ENCODE peak calls at places on chromosomes 5 and 9, in five cellular contexts. V, E, R, F and L are unnamed samples.

GRCh38 chr5:174793684-174794328 is 69.4 kb downstream of the MSX2 start:
- DNase-seq in V (peak; percentile 85), E (peak; percentile 15), R (peak; percentile 33), F (peak; percentile 34), L (peak; percentile 35)

GRCh38 chr5:109200221-109200620 is 209.6 kb downstream of the PJA2 start:
- DNase-seq in V (no peak), E (no peak), R (no peak), F (no peak), L (no peak)

GRCh38 chr5:169933127-169933526 is 47.2 kb downstream of the INSYN2B start:
- DNase-seq in V (no peak), E (no peak), R (no peak), F (no peak), L (no peak)

GRCh38 chr9:126674365-126675146 is 60.8 kb downstream of the LMX1B start:
- DNase-seq in V (no peak), E (no peak), R (no peak), F (no peak), L (no peak)

GRCh38 chr9:134496413-134497282 is 145.0 kb upstream of the COL5A1 start:
- DNase-seq in V (peak; percentile 98), E (no peak), R (peak; percentile 5), F (no peak), L (no peak)

GRCh38 chr5:83471405-83472212 is at the start of gene VCAN:
- DNase-seq in V (peak; percentile 94), E (peak; percentile 61), R (peak; percentile 25), F (peak; percentile 60), L (peak; percentile 55)

GRCh38 chr5:165209101-165209727 is 1703.8 kb downstream of the MAT2B start:
- DNase-seq in V (no peak), E (no peak), R (no peak), F (no peak), L (no peak)

GRCh38 chr9:121447341-121447834 is 52.3 kb downstream of the GGTA1 start:
- DNase-seq in V (peak; percentile 77), E (no peak), R (no peak), F (no peak), L (no peak)

GRCh38 chr9:19946446-19947109 is 157.7 kb upstream of the SLC24A2 start:
- DNase-seq in V (no peak), E (no peak), R (no peak), F (no peak), L (no peak)

GRCh38 chr5:86613459-86613858 is 4.3 kb upstream of the COX7C start:
- DNase-seq in V (no peak), E (no peak), R (no peak), F (no peak), L (no peak)

GRCh38 chr5:31995011-31995410 is 179.1 kb downstream of the GOLPH3 start:
- DNase-seq in V (no peak), E (no peak), R (no peak), F (no peak), L (no peak)

GRCh38 chr5:86596476-86596875 is 21.3 kb upstream of the COX7C start:
- DNase-seq in V (no peak), E (no peak), R (no peak), F (no peak), L (no peak)

GRCh38 chr5:172110921-172111873 is 76.8 kb downstream of the STK10 start:
- DNase-seq in V (peak; percentile 91), E (no peak), R (peak; percentile 68), F (no peak), L (no peak)

GRCh38 chr9:93492327-93492726 is 38.9 kb upstream of the FAM120AOS start:
- DNase-seq in V (peak; percentile 47), E (peak; percentile 65), R (no peak), F (no peak), L (no peak)

GRCh38 chr9:133758228-133758627 is 20.1 kb upstream of the SARDH start:
- DNase-seq in V (peak; percentile 34), E (peak; percentile 4), R (no peak), F (no peak), L (no peak)

DNA sequence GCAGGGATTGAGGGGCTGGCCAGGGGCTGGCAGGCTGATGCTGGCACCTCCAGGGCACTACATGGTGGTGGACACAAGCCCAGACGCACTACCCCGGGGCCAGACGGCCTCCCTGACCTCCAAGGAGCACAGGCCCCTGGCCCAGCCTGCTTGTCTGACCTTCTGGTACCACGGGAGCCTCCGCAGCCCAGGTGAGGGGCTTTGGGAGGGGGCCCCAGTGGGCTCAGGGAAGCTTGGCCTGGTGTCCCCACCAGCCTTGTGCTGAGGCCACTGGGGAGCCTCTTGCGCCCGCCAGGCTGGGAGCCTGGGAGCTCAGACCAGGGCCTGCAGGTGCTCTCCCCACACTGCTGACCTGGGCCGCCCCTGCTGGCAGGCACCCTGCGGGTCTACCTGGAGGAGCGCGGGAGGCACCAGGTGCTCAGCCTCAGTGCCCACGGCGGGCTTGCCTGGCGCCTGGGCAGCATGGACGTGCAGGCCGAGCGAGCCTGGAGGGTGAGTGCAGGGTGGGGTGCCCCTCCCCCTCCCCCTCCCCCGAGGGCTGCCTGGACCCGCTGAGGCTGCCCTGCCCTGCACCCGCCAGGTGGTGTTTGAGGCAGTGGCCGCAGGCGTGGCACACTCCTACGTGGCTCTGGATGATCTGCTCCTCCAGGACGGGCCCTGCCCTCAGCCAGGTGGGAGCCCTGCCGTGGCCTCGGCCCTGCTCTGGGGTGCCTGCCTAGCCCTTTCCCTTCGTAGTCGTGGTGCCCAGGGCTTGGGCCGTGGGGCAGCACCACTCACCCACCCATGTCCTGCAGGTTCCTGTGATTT is 5.7 kb downstream of the MAMDC4 start:
- DNase-seq in V (peak; percentile 91), E (no peak), R (peak; percentile 83), F (no peak), L (no peak)
- H3K36me3 ChIP-seq in V (peaks cover 13% of the 10 kb centered on the region), E (no peaks in the 10 kb centered on the region), R (no peaks in the 10 kb centered on the region), F (peaks cover 13% of the 10 kb centered on the region), L (no peaks in the 10 kb centered on the region)

DNA sequence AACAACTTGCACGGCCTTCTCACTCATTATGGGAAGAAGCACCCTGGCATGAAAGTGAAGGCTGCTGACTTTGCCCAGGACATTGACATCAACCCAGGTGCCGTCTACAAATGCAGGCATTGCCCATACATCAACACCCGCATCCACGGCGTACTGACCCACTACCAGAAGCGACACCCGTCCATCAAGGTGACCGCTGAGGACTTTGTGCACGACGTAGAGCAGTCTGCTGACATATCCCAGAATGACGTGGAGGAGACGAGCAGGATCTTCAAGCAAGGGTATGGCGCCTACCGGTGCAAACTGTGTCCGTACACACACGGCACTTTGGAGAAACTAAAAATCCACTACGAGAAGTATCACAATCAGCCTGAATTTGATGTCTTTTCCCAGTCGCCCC is 65.4 kb downstream of the ZNF462 start:
- DNase-seq in V (no peak), E (no peak), R (no peak), F (no peak), L (no peak)
- H3K36me3 ChIP-seq in V (peaks cover 38% of the 10 kb centered on the region), E (no peaks in the 10 kb centered on the region), R (no peaks in the 10 kb centered on the region), F (peaks cover 56% of the 10 kb centered on the region), L (peaks cover 2% of the 10 kb centered on the region)

GRCh38 chr5:180012316-180012715 is 59.2 kb downstream of the RNF130 start:
- DNase-seq in V (no peak), E (no peak), R (no peak), F (no peak), L (no peak)
- H3K36me3 ChIP-seq in V (peaks cover 3% of the 10 kb centered on the region), E (no peaks in the 10 kb centered on the region), R (no peaks in the 10 kb centered on the region), F (peaks cover 8% of the 10 kb centered on the region), L (no peaks in the 10 kb centered on the region)

GRCh38 chr9:36597412-36598178 is 24.9 kb downstream of the MELK start:
- DNase-seq in V (peak; percentile 86), E (no peak), R (no peak), F (no peak), L (no peak)

GRCh38 chr9:36590246-36590645 is 17.6 kb downstream of the MELK start:
- DNase-seq in V (no peak), E (no peak), R (peak; percentile 27), F (no peak), L (no peak)

GRCh38 chr9:36598281-36598680 is 25.6 kb downstream of the MELK start:
- DNase-seq in V (no peak), E (no peak), R (no peak), F (no peak), L (no peak)

GRCh38 chr9:36594228-36594627 is 21.5 kb downstream of the MELK start:
- DNase-seq in V (no peak), E (no peak), R (no peak), F (no peak), L (no peak)

GRCh38 chr9:36592801-36593583 is 20.3 kb downstream of the MELK start:
- DNase-seq in V (no peak), E (no peak), R (no peak), F (no peak), L (no peak)
- H3K36me3 ChIP-seq in V (peaks cover 42% of the 10 kb centered on the region), E (no peaks in the 10 kb centered on the region), R (no peaks in the 10 kb centered on the region), F (no peaks in the 10 kb centered on the region), L (no peaks in the 10 kb centered on the region)

GRCh38 chr9:96766199-96766598 is 11.7 kb downstream of the ZNF510 start:
- DNase-seq in V (no peak), E (no peak), R (no peak), F (no peak), L (no peak)

GRCh38 chr9:96771124-96771523 is 6.8 kb downstream of the ZNF510 start:
- DNase-seq in V (no peak), E (no peak), R (no peak), F (no peak), L (no peak)

DNA sequence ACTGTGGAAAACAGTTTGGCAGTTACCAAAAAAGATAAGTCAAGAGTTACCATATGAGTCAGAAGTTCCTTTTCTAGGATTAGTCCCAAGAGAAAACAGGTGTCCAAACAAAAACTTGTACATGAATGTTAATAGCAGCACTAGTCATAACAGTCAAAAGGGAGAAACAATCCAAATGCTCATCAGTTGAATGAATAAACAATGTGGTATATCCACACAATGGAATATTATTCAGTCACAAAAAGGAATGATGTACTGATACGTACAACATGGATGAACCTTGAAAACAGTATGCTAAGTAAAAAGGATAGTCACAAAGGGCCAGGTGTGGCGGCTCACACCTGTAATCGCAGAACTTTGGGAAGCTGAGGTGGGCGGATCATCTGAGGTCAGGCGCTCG is 7.9 kb downstream of the ZNF510 start:
- DNase-seq in V (no peak), E (no peak), R (no peak), F (no peak), L (no peak)
- H3K36me3 ChIP-seq in V (peaks cover 61% of the 10 kb centered on the region), E (peaks cover 15% of the 10 kb centered on the region), R (peaks cover 8% of the 10 kb centered on the region), F (peaks cover 74% of the 10 kb centered on the region), L (peaks cover 29% of the 10 kb centered on the region)

DNA sequence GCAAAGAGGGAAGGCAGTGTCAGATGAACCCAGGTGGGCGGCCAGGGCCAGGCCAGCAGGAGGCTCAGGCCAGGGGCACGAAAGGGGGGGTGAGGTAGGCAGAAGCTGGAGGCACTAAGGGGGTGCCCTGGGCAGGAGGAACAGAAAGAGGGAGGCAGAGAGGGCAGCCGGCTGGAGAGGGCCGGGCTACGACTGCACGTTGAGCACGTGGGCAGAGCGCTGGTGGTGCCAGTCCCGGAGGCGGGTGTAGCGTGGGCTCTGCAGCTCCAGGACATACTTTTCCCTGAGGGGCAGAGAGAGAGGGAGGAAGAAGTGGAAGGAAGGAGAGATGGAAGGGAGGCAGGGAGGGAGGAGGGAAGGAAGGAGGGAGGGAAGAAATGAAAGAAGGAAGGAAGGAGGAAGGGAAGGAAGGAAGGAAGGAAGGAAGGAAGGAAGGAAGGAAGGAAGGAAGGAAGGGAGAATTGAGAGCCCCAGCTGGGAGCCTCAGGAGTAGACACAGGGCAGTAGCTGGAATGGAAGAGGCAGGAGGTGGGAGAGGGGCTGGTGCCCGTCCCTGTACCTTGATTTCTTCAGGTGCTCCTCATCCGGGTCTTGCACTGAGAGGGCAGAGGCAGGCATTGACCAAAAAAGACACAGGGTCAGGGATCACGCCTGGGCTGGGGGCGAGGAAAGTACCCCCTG is 7.0 kb downstream of the PDLIM7 start:
- DNase-seq in V (peak; percentile 82), E (no peak), R (no peak), F (no peak), L (no peak)
- H3K36me3 ChIP-seq in V (peaks cover 87% of the 10 kb centered on the region), E (no peaks in the 10 kb centered on the region), R (no peaks in the 10 kb centered on the region), F (peaks cover 51% of the 10 kb centered on the region), L (peaks cover 69% of the 10 kb centered on the region)